ENCODE peak calls at places on chromosomes 11 and 22, in ten cellular contexts. P is head of caudate nucleus, F is skeletal muscle cell, U is NCI-H2171 treated with DMSO at 0.1 percent for 48 hours, D is posterior cingulate gyrus, A is AG08395, Z is tibial artery, W is aorta, O is HCT116, K is cardiac muscle cell. C is an unnamed sample.

GRCh38 chr11:111299111-111300026 is 1.0 kb downstream of the POU2AF3 start:
- DNase-seq in F (no peak), O (no peak), U (peak), A (peak), P (peak), Z (peak), D (peak), K (peak), W (peak), C (peak)

GRCh38 chr11:60504219-60504618 is 11.0 kb upstream of the MS4A13 start:
- DNase-seq in U (no peak), W (no peak), F (no peak), P (no peak), A (no peak), K (no peak), D (no peak), Z (no peak), O (no peak), C (no peak)

GRCh38 chr22:38352436-38352835 is 35.2 kb upstream of the CSNK1E start:
- DNase-seq in O (no peak), Z (no peak), A (no peak), K (no peak), U (no peak), D (no peak), W (no peak), P (peak), F (no peak), C (no peak)

GRCh38 chr11:130964393-130964792 is 48.1 kb upstream of the SNX19 start:
- DNase-seq in U (no peak), W (no peak), D (no peak), A (no peak), Z (no peak), K (no peak), O (no peak), P (no peak), F (no peak), C (no peak)

GRCh38 chr22:50626856-50627451 is 998 bp downstream of the ARSA start:
- DNase-seq in F (no peak), Z (no peak), K (no peak), U (no peak), P (no peak), A (no peak), O (no peak), D (no peak), W (peak), C (no peak)

GRCh38 chr11:19077965-19078364 is 17.4 kb upstream of the MRGPRX2 start:
- DNase-seq in Z (no peak), W (no peak), D (no peak), F (no peak), U (no peak), O (no peak), P (no peak), A (no peak), K (no peak), C (peak)

GRCh38 chr11:45820211-45820857 is 15.4 kb downstream of the SLC35C1 start:
- DNase-seq in U (no peak), O (no peak), W (no peak), A (no peak), D (peak), K (no peak), F (no peak), P (no peak), Z (no peak), C (no peak)

GRCh38 chr11:24773326-24773725 is 276.5 kb downstream of the LUZP2 start:
- DNase-seq in F (no peak), W (no peak), O (no peak), D (no peak), A (no peak), U (no peak), K (no peak), Z (no peak), P (no peak), C (no peak)

GRCh38 chr11:61392991-61393595 is 706 bp downstream of the TMEM216 start:
- DNase-seq in A (peak), K (peak), Z (no peak), P (peak), F (no peak), U (peak), O (no peak), D (no peak), W (no peak), C (peak)

GRCh38 chr22:35390933-35391332 is 9.0 kb upstream of the MCM5 start:
- DNase-seq in U (no peak), Z (no peak), A (no peak), K (no peak), F (no peak), D (no peak), O (no peak), W (no peak), P (no peak), C (no peak)

GRCh38 chr11:103396237-103396636 is 287.0 kb downstream of the DYNC2H1 start:
- DNase-seq in F (no peak), Z (no peak), U (no peak), A (no peak), D (no peak), O (no peak), P (no peak), W (no peak), K (no peak), C (no peak)

C was measured in GM03348.